ENCODE peak calls at places on chromosomes 16 and 17, in ten cellular contexts. B is pancreas, Y is heart right ventricle, F is psoas muscle, H is choroid plexus epithelial cell, M is GM10248, R is mesothelial cell of epicardium, J is gastrocnemius medialis, P is cardiac fibroblast, G is IMR-90. C is an unnamed sample.

GRCh38 chr16:1654505-1655268 is 23.4 kb upstream of the JPT2 start:
- DNase-seq in B (no peak), Y (no peak), F (no peak), H (no peak), M (no peak), R (no peak), J (no peak), P (no peak), G (no peak), C (no peak)

GRCh38 chr16:1446296-1447080 is 2.1 kb upstream of the CCDC154 start:
- DNase-seq in B (no peak), Y (no peak), F (no peak), H (no peak), M (no peak), R (no peak), J (no peak), P (no peak), G (no peak), C (no peak)

GRCh38 chr16:4890026-4890425 is 42.7 kb downstream of the UBN1 start:
- DNase-seq in B (no peak), Y (no peak), F (no peak), H (no peak), M (no peak), R (no peak), J (no peak), P (no peak), G (no peak), C (no peak)

GRCh38 chr16:10679921-10680320 is 14.8 kb downstream of the TEKT5 start:
- DNase-seq in B (no peak), Y (no peak), F (no peak), H (no peak), M (no peak), R (no peak), J (no peak), P (no peak), G (no peak), C (no peak)

GRCh38 chr16:16982614-16983013 is 488.1 kb downstream of the XYLT1 start:
- DNase-seq in B (no peak), Y (no peak), F (no peak), H (no peak), M (no peak), R (no peak), J (no peak), P (no peak), G (no peak), C (no peak)

GRCh38 chr16:4884209-4884608 is 36.9 kb downstream of the UBN1 start:
- DNase-seq in B (no peak), Y (no peak), F (peak), H (no peak), M (no peak), R (no peak), J (no peak), P (no peak), G (no peak), C (no peak)

GRCh38 chr16:50036426-50036825 is 11.4 kb downstream of the CNEP1R1 start:
- DNase-seq in B (no peak), Y (no peak), F (no peak), H (no peak), M (no peak), R (no peak), J (no peak), P (no peak), G (no peak), C (no peak)

GRCh38 chr16:57577691-57578224 is 35.3 kb downstream of the ADGRG5 start:
- DNase-seq in B (no peak), Y (no peak), F (no peak), H (no peak), M (no peak), R (no peak), J (no peak), P (peak), G (no peak), C (no peak)

GRCh38 chr16:11474617-11475291 is 112.0 kb downstream of the LITAF start:
- DNase-seq in B (no peak), Y (no peak), F (no peak), H (no peak), M (no peak), R (no peak), J (no peak), P (no peak), G (no peak), C (peak)

GRCh38 chr17:32355649-32356377 is 5.9 kb downstream of the ZNF207 start:
- DNase-seq in B (no peak), Y (no peak), F (no peak), H (peak), M (no peak), R (no peak), J (no peak), P (no peak), G (no peak), C (peak)

GRCh38 chr16:85530370-85530739 is 82.8 kb upstream of the GSE1 start:
- DNase-seq in B (no peak), Y (no peak), F (no peak), H (no peak), M (no peak), R (no peak), J (no peak), P (no peak), G (no peak), C (no peak)

GRCh38 chr17:28993013-28993600 is 12.7 kb downstream of the SEZ6 start:
- DNase-seq in B (no peak), Y (no peak), F (no peak), H (no peak), M (no peak), R (no peak), J (no peak), P (no peak), G (no peak), C (peak)

GRCh38 chr17:72458301-72458700 is 337.5 kb downstream of the SOX9 start:
- DNase-seq in B (no peak), Y (no peak), F (no peak), H (no peak), M (no peak), R (no peak), J (no peak), P (no peak), G (no peak), C (no peak)

GRCh38 chr17:44350733-44351226 is 5.7 kb downstream of the GRN start:
- DNase-seq in B (peak), Y (peak), F (peak), H (peak), M (peak), R (no peak), J (peak), P (peak), G (peak), C (peak)

GRCh38 chr17:74521701-74522201 is 9.5 kb downstream of the CD300LB start:
- DNase-seq in B (no peak), Y (no peak), F (no peak), H (no peak), M (peak), R (no peak), J (no peak), P (no peak), G (no peak), C (no peak)

GRCh38 chr17:72702136-72702735 is 390.3 kb downstream of the SLC39A11 start:
- DNase-seq in B (no peak), Y (no peak), F (no peak), H (no peak), M (no peak), R (no peak), J (no peak), P (peak), G (peak), C (peak)

DNA sequence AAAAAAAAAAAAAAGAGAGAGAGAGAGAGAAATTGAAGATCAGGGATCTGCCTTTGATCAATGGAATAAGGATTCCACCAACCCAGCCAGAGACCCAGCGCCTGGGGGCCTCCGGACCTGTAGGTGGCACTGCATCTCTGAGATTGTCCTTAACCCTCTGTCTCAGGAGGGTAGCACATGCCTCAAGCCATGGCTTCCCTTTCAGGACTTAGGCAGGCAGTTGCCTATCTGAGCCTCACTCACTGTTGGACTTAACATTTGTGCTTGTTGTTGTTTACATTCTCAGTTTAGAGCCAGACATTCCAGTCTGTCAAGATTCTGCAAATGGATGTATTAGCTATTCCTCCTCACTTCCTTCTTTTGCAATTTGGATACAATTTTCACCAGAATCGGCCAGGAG is 5.1 kb upstream of the SCNN1B start:
- DNase-seq in B (no peak), Y (no peak), F (no peak), H (no peak), M (peak), R (no peak), J (no peak), P (no peak), G (no peak), C (peak)
- TF ChIP-seq CTCF in B (no peak), Y (no peak), F (no peak), H (no peak), M (peak), R (no peak), J (no peak), P (no peak), G (no peak), C (peak)

GRCh38 chr17:14373587-14374259 is 72.8 kb downstream of the HS3ST3B1 start:
- DNase-seq in B (no peak), Y (no peak), F (no peak), H (peak), M (no peak), R (no peak), J (no peak), P (peak), G (peak), C (peak)
- TF ChIP-seq CTCF in B (no peak), Y (no peak), F (no peak), H (no peak), M (no peak), R (no peak), J (no peak), P (no peak), G (no peak), C (no peak)

GRCh38 chr17:79700574-79700973 is 30.2 kb upstream of the ENPP7 start:
- DNase-seq in B (no peak), Y (no peak), F (no peak), H (no peak), M (no peak), R (no peak), J (no peak), P (no peak), G (no peak), C (no peak)
- TF ChIP-seq CTCF in B (no peak), Y (no peak), F (no peak), H (no peak), M (no peak), R (no peak), J (no peak), P (no peak), G (no peak), C (no peak)

GRCh38 chr16:87266846-87267245 is 50.3 kb downstream of the C16orf95 start:
- DNase-seq in B (no peak), Y (no peak), F (no peak), H (no peak), M (no peak), R (no peak), J (no peak), P (no peak), G (no peak), C (no peak)
- TF ChIP-seq CTCF in B (no peak), Y (no peak), F (no peak), H (no peak), M (no peak), R (no peak), J (no peak), P (no peak), G (no peak), C (no peak)

DNA sequence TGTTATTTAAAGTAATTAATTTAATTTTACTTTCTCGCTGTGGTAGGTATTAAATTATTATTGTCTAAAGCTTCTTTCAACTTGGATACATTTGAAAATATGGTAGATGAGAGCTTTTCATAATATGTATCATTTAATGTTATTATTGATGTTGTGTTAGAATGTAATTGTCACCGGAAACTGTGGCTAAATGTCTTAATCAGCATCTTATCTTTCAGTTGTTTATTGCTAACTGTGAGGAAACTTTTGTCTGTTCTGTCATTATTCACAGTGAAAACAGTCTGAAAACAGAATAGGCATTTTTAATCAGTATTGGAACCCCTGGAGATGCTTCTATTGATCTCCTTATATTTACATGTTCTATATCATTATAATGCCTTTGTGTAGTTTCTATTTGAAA is 120.7 kb downstream of the STXBP4 start:
- DNase-seq in B (no peak), Y (no peak), F (no peak), H (no peak), M (no peak), R (no peak), J (no peak), P (no peak), G (no peak), C (no peak)
- TF ChIP-seq CTCF in B (no peak), Y (no peak), F (no peak), H (no peak), M (no peak), R (no peak), J (no peak), P (no peak), G (no peak), C (no peak)

DNA sequence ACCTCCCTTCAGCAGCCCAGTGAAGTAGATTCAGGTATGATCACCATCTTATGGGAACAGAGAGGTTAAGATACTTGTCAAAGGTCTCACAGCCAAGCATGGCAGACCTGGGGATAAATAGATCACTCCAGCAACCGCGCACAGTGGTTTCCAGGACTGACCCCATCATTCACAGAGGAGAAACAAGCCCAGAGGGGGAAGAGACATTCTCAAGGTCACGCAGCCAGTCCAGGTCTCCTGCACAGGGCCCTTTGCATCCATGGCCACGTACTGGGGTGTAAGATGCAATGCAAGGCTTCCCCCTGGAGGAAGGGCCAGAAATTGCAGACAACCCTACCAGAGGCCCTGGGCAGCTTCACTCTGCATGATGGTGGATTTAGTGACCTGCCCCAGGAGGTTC is 19.9 kb downstream of the TLE7 start:
- DNase-seq in B (no peak), Y (no peak), F (no peak), H (peak), M (peak), R (no peak), J (no peak), P (no peak), G (no peak), C (peak)
- TF ChIP-seq CTCF in B (peak), Y (no peak), F (no peak), H (peak), M (peak), R (no peak), J (no peak), P (peak), G (peak), C (peak)